ENCODE peak calls at places on chromosomes 13 and 19, in six cellular contexts. I, M, T, U, D and K are unnamed samples.

GRCh38 chr13:98853791-98854191 is 101.3 kb upstream of the SLC15A1 start:
- DNase-seq in T (no peak), M (no peak), U (no peak), D (no peak), I (no peak), K (no peak)

GRCh38 chr13:100673831-100674362 is 698 bp downstream of the TMTC4 start:
- DNase-seq in T (peak), M (peak), I (peak), D (no peak), U (no peak), K (peak)

GRCh38 chr13:46315491-46316075 is 71.5 kb downstream of the RUBCNL start:
- DNase-seq in M (no peak), D (no peak), T (no peak), I (no peak), U (no peak), K (no peak)

GRCh38 chr19:19077103-19077502 is 13.3 kb downstream of the SLC25A42 start:
- DNase-seq in U (no peak), I (no peak), T (no peak), D (no peak), M (no peak), K (no peak)

GRCh38 chr19:47020992-47021496 is 1.4 kb downstream of the NPAS1 start:
- DNase-seq in U (no peak), I (peak), M (no peak), D (no peak), T (no peak), K (no peak)

GRCh38 chr13:97242755-97243497 is 20.8 kb downstream of the MBNL2 start:
- DNase-seq in U (no peak), M (no peak), T (no peak), D (no peak), I (no peak), K (no peak)

GRCh38 chr19:17933414-17934129 is 757 bp downstream of the CCDC124 start:
- DNase-seq in T (no peak), I (no peak), M (peak), U (no peak), D (no peak), K (no peak)

GRCh38 chr19:55447421-55448174 is 4.5 kb upstream of the SHISA7 start:
- DNase-seq in U (no peak), M (peak), D (no peak), I (no peak), T (no peak), K (peak)

GRCh38 chr19:7140137-7140536 is 70.6 kb downstream of the ZNF557 start:
- DNase-seq in D (no peak), I (no peak), M (no peak), T (no peak), U (no peak), K (no peak)

GRCh38 chr19:55959996-55960675 is 12.5 kb downstream of the NLRP8 start:
- DNase-seq in M (no peak), T (no peak), U (no peak), D (no peak), I (no peak), K (no peak)

GRCh38 chr19:11261902-11262839 is at the start of gene DOCK6:
- DNase-seq in D (no peak), I (peak), U (no peak), M (no peak), T (no peak), K (peak)

GRCh38 chr19:36489920-36490415 is 607 bp upstream of the ZNF566 start:
- DNase-seq in T (peak), M (peak), D (peak), I (peak), U (no peak), K (peak)

GRCh38 chr13:69755101-69755500 is 352.5 kb upstream of the ATXN8OS start:
- DNase-seq in D (no peak), I (no peak), T (no peak), M (no peak), U (no peak), K (no peak)

GRCh38 chr13:110426745-110427144 is 119.7 kb downstream of the COL4A2 start:
- DNase-seq in I (no peak), M (no peak), U (no peak), T (no peak), D (no peak), K (no peak)

GRCh38 chr13:100872761-100873160 is 198.2 kb upstream of the TMTC4 start:
- DNase-seq in T (no peak), I (no peak), U (no peak), M (no peak), D (no peak), K (no peak)

GRCh38 chr13:106348032-106348431 is 187.4 kb downstream of the EFNB2 start:
- DNase-seq in D (no peak), M (peak), I (peak), T (no peak), U (no peak), K (peak)

GRCh38 chr19:45885556-45886426 is at the start of gene IRF2BP1:
- DNase-seq in T (peak), D (peak), I (peak), M (peak), U (no peak), K (peak)

GRCh38 chr13:75222031-75222430 is 259.9 kb downstream of the TBC1D4 start:
- DNase-seq in D (no peak), U (no peak), T (no peak), M (no peak), I (no peak), K (no peak)

GRCh38 chr19:4606921-4607678 is 32.2 kb upstream of the TNFAIP8L1 start:
- DNase-seq in I (peak), D (no peak), M (no peak), U (no peak), T (no peak), K (no peak)